ENCODE peak calls at places on chromosomes 3 and 15, in six cellular contexts. One of them, this sample, is unnamed.

GRCh38 chr3:112582242-112582874 is 20.5 kb downstream of the SLC35A5 start:
- DNase-seq in GM03348: peak; percentile 36
- DNase-seq in WERI-Rb-1: peak; percentile 9
- DNase-seq in PC-9: peak; percentile 55
- DNase-seq in AG09319: no peak
- DNase-seq in T-helper 2 cell treated with Interferon-gamma antibody and Interleukin-4, amounts not matched to agents 5 μg/mL and 100 μg/mL, for 36 hours: no peak
- DNase-seq in this sample: peak; percentile 40

GRCh38 chr3:24454393-24454792 is 40.3 kb downstream of the THRB start:
- DNase-seq in GM03348: no peak
- DNase-seq in WERI-Rb-1: no peak
- DNase-seq in PC-9: no peak
- DNase-seq in AG09319: no peak
- DNase-seq in T-helper 2 cell treated with Interferon-gamma antibody and Interleukin-4, amounts not matched to agents 5 μg/mL and 100 μg/mL, for 36 hours: no peak
- DNase-seq in this sample: no peak

GRCh38 chr3:145798691-145799550 is 362.1 kb downstream of the PLOD2 start:
- DNase-seq in GM03348: no peak
- DNase-seq in WERI-Rb-1: no peak
- DNase-seq in PC-9: no peak
- DNase-seq in AG09319: no peak
- DNase-seq in T-helper 2 cell treated with Interferon-gamma antibody and Interleukin-4, amounts not matched to agents 5 μg/mL and 100 μg/mL, for 36 hours: no peak
- DNase-seq in this sample: no peak

GRCh38 chr3:137165117-137165806 is 207.5 kb downstream of the IL20RB start:
- DNase-seq in GM03348: peak; percentile 26
- DNase-seq in WERI-Rb-1: no peak
- DNase-seq in PC-9: no peak
- DNase-seq in AG09319: no peak
- DNase-seq in T-helper 2 cell treated with Interferon-gamma antibody and Interleukin-4, amounts not matched to agents 5 μg/mL and 100 μg/mL, for 36 hours: no peak
- DNase-seq in this sample: no peak

GRCh38 chr3:129162729-129163579 is 2.1 kb upstream of the ISY1 start:
- DNase-seq in GM03348: no peak
- DNase-seq in WERI-Rb-1: peak; percentile 82
- DNase-seq in PC-9: no peak
- DNase-seq in AG09319: no peak
- DNase-seq in T-helper 2 cell treated with Interferon-gamma antibody and Interleukin-4, amounts not matched to agents 5 μg/mL and 100 μg/mL, for 36 hours: peak; percentile 10
- DNase-seq in this sample: peak; percentile 32

GRCh38 chr15:74603026-74603788 is 12.4 kb upstream of the CLK3 start:
- DNase-seq in GM03348: no peak
- DNase-seq in WERI-Rb-1: no peak
- DNase-seq in PC-9: no peak
- DNase-seq in AG09319: no peak
- DNase-seq in T-helper 2 cell treated with Interferon-gamma antibody and Interleukin-4, amounts not matched to agents 5 μg/mL and 100 μg/mL, for 36 hours: no peak
- DNase-seq in this sample: no peak

GRCh38 chr3:58306662-58307286 is 454 bp downstream of the HTD2 start:
- DNase-seq in GM03348: peak; percentile 41
- DNase-seq in WERI-Rb-1: peak; percentile 35
- DNase-seq in PC-9: peak; percentile 34
- DNase-seq in AG09319: no peak
- DNase-seq in T-helper 2 cell treated with Interferon-gamma antibody and Interleukin-4, amounts not matched to agents 5 μg/mL and 100 μg/mL, for 36 hours: peak; percentile 23
- DNase-seq in this sample: peak; percentile 40

GRCh38 chr15:28884151-28884940 is 1.4 kb upstream of the APBA2 start:
- DNase-seq in GM03348: no peak
- DNase-seq in WERI-Rb-1: no peak
- DNase-seq in PC-9: no peak
- DNase-seq in AG09319: no peak
- DNase-seq in T-helper 2 cell treated with Interferon-gamma antibody and Interleukin-4, amounts not matched to agents 5 μg/mL and 100 μg/mL, for 36 hours: no peak
- DNase-seq in this sample: no peak

GRCh38 chr3:53675942-53676341 is 170.3 kb downstream of the CHDH start:
- DNase-seq in GM03348: no peak
- DNase-seq in WERI-Rb-1: no peak
- DNase-seq in PC-9: no peak
- DNase-seq in AG09319: no peak
- DNase-seq in T-helper 2 cell treated with Interferon-gamma antibody and Interleukin-4, amounts not matched to agents 5 μg/mL and 100 μg/mL, for 36 hours: no peak
- DNase-seq in this sample: no peak

GRCh38 chr15:66940368-66940767 is 125.0 kb upstream of the SMAD3 start:
- DNase-seq in GM03348: no peak
- DNase-seq in WERI-Rb-1: no peak
- DNase-seq in PC-9: no peak
- DNase-seq in AG09319: no peak
- DNase-seq in T-helper 2 cell treated with Interferon-gamma antibody and Interleukin-4, amounts not matched to agents 5 μg/mL and 100 μg/mL, for 36 hours: peak; percentile 10
- DNase-seq in this sample: no peak

GRCh38 chr3:97990624-97991277 is 18.5 kb upstream of the RIOX2 start:
- DNase-seq in GM03348: no peak
- DNase-seq in WERI-Rb-1: no peak
- DNase-seq in PC-9: no peak
- DNase-seq in AG09319: no peak
- DNase-seq in T-helper 2 cell treated with Interferon-gamma antibody and Interleukin-4, amounts not matched to agents 5 μg/mL and 100 μg/mL, for 36 hours: no peak
- DNase-seq in this sample: no peak

GRCh38 chr15:63023351-63023945 is 19.1 kb upstream of the TPM1 start:
- DNase-seq in GM03348: peak; percentile 74
- DNase-seq in WERI-Rb-1: no peak
- DNase-seq in PC-9: no peak
- DNase-seq in AG09319: no peak
- DNase-seq in T-helper 2 cell treated with Interferon-gamma antibody and Interleukin-4, amounts not matched to agents 5 μg/mL and 100 μg/mL, for 36 hours: no peak
- DNase-seq in this sample: no peak

GRCh38 chr15:62118446-62118964 is 46.6 kb downstream of the C2CD4B start:
- DNase-seq in GM03348: peak; percentile 24
- DNase-seq in WERI-Rb-1: peak; percentile 21
- DNase-seq in PC-9: no peak
- DNase-seq in AG09319: no peak
- DNase-seq in T-helper 2 cell treated with Interferon-gamma antibody and Interleukin-4, amounts not matched to agents 5 μg/mL and 100 μg/mL, for 36 hours: no peak
- DNase-seq in this sample: no peak